ENCODE peak calls at places on chromosomes 2 and 18, in ten cellular contexts. K is fibroblast of mammary gland, G is fibroblast of lung, D is HFFc6, U is tibial nerve, L is AG04450, M is mucosa of descending colon, S is choroid plexus epithelial cell, Y is psoas muscle, T is astrocyte of the spinal cord. C is an unnamed sample.

GRCh38 chr2:218238896-218239295 is 21.9 kb downstream of the ARPC2 start:
- DNase-seq in G (no peak), K (no peak), T (no peak), D (no peak), Y (no peak), S (no peak), M (no peak), U (no peak), L (no peak), C (no peak)

GRCh38 chr18:72235422-72235821 is 308.7 kb downstream of the CBLN2 start:
- DNase-seq in G (no peak), D (no peak), M (no peak), K (no peak), T (no peak), L (no peak), Y (no peak), S (no peak), U (no peak), C (no peak)

GRCh38 chr2:152542995-152543481 is 174.2 kb downstream of the PRPF40A start:
- DNase-seq in K (peak; percentile 97), G (peak; percentile 87), S (peak; percentile 93), D (peak; percentile 92), U (no peak), L (peak; percentile 87), Y (no peak), T (peak; percentile 96), M (no peak), C (no peak)

GRCh38 chr2:132859550-132859949 is 189.5 kb upstream of the LYPD1 start:
- DNase-seq in Y (no peak), G (no peak), D (no peak), S (no peak), M (no peak), U (no peak), K (no peak), L (no peak), T (no peak), C (no peak)

GRCh38 chr2:12717988-12718661 is 1.4 kb downstream of the TRIB2 start:
- DNase-seq in U (no peak), D (no peak), K (peak; percentile 33), Y (no peak), T (peak; percentile 32), G (peak; percentile 38), M (peak; percentile 54), L (no peak), S (no peak), C (no peak)

GRCh38 chr2:25078171-25079049 is 36.5 kb downstream of the EFR3B start:
- DNase-seq in S (peak; percentile 79), K (peak; percentile 70), D (peak; percentile 72), Y (no peak), G (peak; percentile 28), U (no peak), L (peak; percentile 72), M (no peak), T (peak; percentile 89), C (no peak)

GRCh38 chr2:223613017-223613950 is 11.1 kb upstream of the SCG2 start:
- DNase-seq in Y (peak; percentile 80), U (peak; percentile 66), M (peak; percentile 65), D (peak; percentile 97), K (peak; percentile 99), L (peak; percentile 93), S (peak; percentile 99), T (peak; percentile 99), G (peak; percentile 99), C (no peak)

GRCh38 chr2:42794271-42795046 is 2.1 kb upstream of the HAAO start:
- DNase-seq in G (peak; percentile 38), Y (peak; percentile 59), M (no peak), U (no peak), T (no peak), K (peak; percentile 30), S (peak; percentile 54), L (no peak), D (peak; percentile 39), C (no peak)

GRCh38 chr2:120161190-120161589 is 62.0 kb downstream of the TMEM185B start:
- DNase-seq in D (no peak), U (no peak), K (peak; percentile 39), T (no peak), M (no peak), Y (no peak), S (peak; percentile 34), G (peak; percentile 5), L (no peak), C (no peak)

GRCh38 chr2:58483307-58483706 is 242.2 kb upstream of the FANCL start:
- DNase-seq in U (no peak), S (no peak), G (no peak), L (no peak), K (no peak), Y (no peak), D (no peak), M (no peak), T (no peak), C (no peak)

GRCh38 chr2:58484201-58484600 is 243.1 kb upstream of the FANCL start:
- DNase-seq in Y (no peak), T (peak; percentile 84), D (peak; percentile 79), M (no peak), S (peak; percentile 7), K (peak; percentile 22), G (no peak), U (no peak), L (no peak), C (no peak)

GRCh38 chr2:58479557-58480120 is 238.5 kb upstream of the FANCL start:
- DNase-seq in Y (no peak), D (no peak), G (no peak), L (no peak), T (no peak), K (no peak), S (no peak), U (no peak), M (no peak), C (no peak)

GRCh38 chr2:58480191-58480590 is 239.1 kb upstream of the FANCL start:
- DNase-seq in K (no peak), U (no peak), Y (no peak), S (no peak), L (no peak), T (no peak), D (no peak), M (no peak), G (no peak), C (no peak)

DNA sequence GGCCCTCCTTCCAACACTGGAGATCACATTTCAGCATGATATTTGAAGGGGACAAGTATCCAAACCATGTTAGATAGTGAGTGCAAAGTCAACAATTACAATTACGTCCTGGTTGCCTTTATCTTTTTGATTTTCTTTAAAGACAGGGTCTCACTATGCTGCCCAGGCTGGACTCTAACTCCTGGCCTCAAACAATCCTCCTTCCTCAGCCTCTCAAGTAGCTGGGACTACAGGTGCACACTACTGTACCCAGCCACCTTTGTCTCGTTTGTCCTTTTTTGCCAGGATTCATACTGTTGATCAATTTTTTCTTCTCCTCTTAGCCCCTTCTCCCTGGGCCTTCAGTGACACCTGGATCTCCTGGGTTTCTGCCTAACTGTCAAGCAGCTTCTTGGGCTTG is 240.5 kb upstream of the FANCL start:
- DNase-seq in G (no peak), T (no peak), S (no peak), K (no peak), Y (no peak), D (no peak), U (no peak), L (no peak), M (no peak), C (no peak)
- TF ChIP-seq CTCF in G (no peak), T (no peak), S (no peak), K (no peak), Y (no peak), D (no peak), U (no peak), L (no peak), M (no peak), C (no peak)

GRCh38 chr2:159035790-159036411 is 67.5 kb downstream of the TANC1 start:
- DNase-seq in L (no peak), Y (no peak), M (no peak), S (peak; percentile 82), K (peak; percentile 41), T (peak; percentile 68), U (no peak), G (peak; percentile 33), D (peak; percentile 47), C (no peak)
- TF ChIP-seq CTCF in L (peak; percentile 28), Y (peak; percentile 17), M (peak; percentile 8), S (peak; percentile 58), K (peak; percentile 8), T (peak; percentile 29), U (no peak), G (peak; percentile 5), D (peak; percentile 59), C (peak; percentile 18)

DNA sequence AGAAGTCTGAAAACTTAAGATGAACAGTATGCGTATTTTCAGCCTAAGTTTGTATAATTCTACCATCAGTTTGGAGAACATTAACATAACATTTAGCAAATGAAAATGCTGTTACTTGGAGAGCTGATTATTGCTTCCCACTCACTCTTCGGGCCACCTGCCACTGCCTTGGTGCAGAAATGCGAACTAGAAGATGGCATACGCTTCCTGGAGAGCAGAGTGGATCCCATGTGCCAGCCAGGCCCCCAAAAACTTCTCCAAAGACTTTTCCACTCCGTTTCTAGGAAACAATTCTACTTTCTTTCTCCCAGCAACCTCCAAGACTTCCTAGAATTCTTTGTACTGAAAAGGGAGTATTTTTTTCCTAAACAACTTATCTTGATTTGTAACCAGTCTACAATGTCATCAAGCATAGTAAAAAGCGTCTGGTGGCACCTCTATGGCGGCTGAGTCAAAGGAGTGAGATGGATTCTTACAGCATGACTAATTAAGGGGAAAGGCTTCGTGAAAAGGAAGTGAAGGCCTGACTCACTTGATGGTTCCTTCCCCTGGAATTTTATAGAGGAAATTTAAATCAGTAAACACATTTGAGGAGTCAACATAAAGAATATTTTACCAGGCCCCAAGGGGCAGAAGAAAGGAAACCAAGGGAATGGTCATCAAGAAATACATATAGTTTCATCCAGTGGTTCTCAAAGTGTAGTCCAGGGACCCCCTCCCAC is 36.6 kb downstream of the FEZ2 start:
- DNase-seq in D (peak; percentile 97), T (peak; percentile 91), U (no peak), K (peak; percentile 90), M (no peak), S (peak; percentile 88), L (peak; percentile 66), G (peak; percentile 86), Y (no peak), C (no peak)
- TF ChIP-seq CTCF in D (no peak), T (no peak), U (no peak), K (no peak), M (no peak), S (no peak), L (no peak), G (no peak), Y (no peak), C (no peak)

DNA sequence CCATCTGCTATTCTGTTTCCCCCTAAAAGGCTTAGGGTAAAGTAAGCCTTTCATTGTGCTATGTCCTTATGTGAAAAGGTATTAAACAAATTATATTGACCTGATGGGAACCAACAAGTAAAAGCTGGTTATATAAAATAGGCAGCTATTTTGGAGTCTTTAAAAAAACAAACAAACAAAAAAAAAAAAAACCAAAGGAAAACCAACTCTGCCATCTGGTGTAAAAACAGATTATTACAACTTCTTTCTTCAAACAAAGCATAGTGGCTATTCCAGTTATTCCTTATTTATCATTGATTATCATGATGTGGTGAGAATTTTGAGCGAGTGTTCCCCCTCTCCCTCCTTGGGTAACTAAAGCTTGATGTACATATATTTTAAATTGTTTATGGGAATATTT is 122.3 kb upstream of the FHL2 start:
- DNase-seq in U (no peak), T (peak; percentile 44), L (no peak), Y (no peak), K (peak; percentile 50), D (no peak), S (peak; percentile 54), G (peak; percentile 41), M (no peak), C (no peak)
- TF ChIP-seq CTCF in U (peak; percentile 56), T (peak; percentile 20), L (peak; percentile 52), Y (peak; percentile 72), K (peak; percentile 52), D (peak; percentile 91), S (peak; percentile 44), G (peak; percentile 32), M (no peak), C (peak; percentile 19)